ENCODE peak calls at places on chromosome 13, in four cellular contexts. D is HepG2, Q is K562, P is WTC11. R is an unnamed sample.

GRCh38 chr13:106299616-106300015 is 235.8 kb downstream of the EFNB2 start:
- DNase-seq in D (no peak), Q (no peak), P (no peak), R (no peak)

GRCh38 chr13:85816413-85816812 is 17.2 kb upstream of the SLITRK6 start:
- DNase-seq in D (no peak), Q (no peak), P (no peak), R (no peak)

GRCh38 chr13:51003642-51004041 is 94.1 kb downstream of the RNASEH2B start:
- DNase-seq in D (no peak), Q (no peak), P (no peak), R (no peak)

GRCh38 chr13:97413694-97414093 is 20.3 kb upstream of the RAP2A start:
- DNase-seq in D (no peak), Q (no peak), P (no peak), R (no peak)

GRCh38 chr13:111449041-111449440 is 128.6 kb downstream of the TEX29 start:
- DNase-seq in D (no peak), Q (no peak), P (no peak), R (no peak)

GRCh38 chr13:49400755-49401659 is 42.9 kb downstream of the CAB39L start:
- DNase-seq in D (no peak), Q (no peak), P (no peak), R (peak)

GRCh38 chr13:50909605-50910482 is at the start of gene RNASEH2B:
- DNase-seq in D (peak), Q (peak), P (peak), R (peak)

GRCh38 chr13:37648604-37649003 is 50.0 kb upstream of the POSTN start:
- DNase-seq in D (no peak), Q (no peak), P (no peak), R (no peak)

GRCh38 chr13:50215389-50215788 is 200.1 kb downstream of the KCNRG start:
- DNase-seq in D (peak), Q (no peak), P (no peak), R (no peak)

GRCh38 chr13:31045621-31046081 is 113.2 kb downstream of the TEX26 start:
- DNase-seq in D (peak), Q (peak), P (no peak), R (no peak)

GRCh38 chr13:46176756-46177155 is 5.2 kb downstream of the LCP1 start:
- DNase-seq in D (no peak), Q (no peak), P (no peak), R (no peak)

GRCh38 chr13:70856025-70856424 is 747.8 kb upstream of the KLHL1 start:
- DNase-seq in D (no peak), Q (no peak), P (no peak), R (no peak)

DNA sequence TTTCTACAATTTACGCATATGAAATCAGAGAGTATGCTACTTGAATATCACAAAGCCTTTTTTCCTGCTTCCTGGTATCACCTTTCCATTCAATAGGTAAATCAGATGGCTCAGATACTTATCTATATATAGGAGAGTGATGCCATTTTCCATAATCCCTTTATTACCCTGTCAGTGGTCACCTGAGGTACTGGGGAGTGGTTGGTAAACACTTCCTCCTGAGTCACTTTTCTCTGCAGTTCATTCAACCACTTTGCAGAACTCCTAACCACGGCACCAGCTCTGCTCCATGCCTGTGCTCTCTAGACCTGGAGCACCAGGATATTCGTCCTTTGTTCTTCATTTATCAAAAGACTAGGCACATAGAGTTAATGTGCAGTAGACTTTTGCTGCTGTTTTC is 748.5 kb upstream of the KLHL1 start:
- DNase-seq in D (no peak), Q (no peak), P (no peak), R (no peak)
- TF ChIP-seq FOXJ3 in D (no peak), Q (no peak), P (no peak), R (no peak)

GRCh38 chr13:47539317-47539716 is 461.8 kb downstream of the SUCLA2 start:
- DNase-seq in D (no peak), Q (no peak), P (no peak), R (no peak)
- TF ChIP-seq CTCF in D (no peak), Q (no peak), P (no peak), R (no peak)

DNA sequence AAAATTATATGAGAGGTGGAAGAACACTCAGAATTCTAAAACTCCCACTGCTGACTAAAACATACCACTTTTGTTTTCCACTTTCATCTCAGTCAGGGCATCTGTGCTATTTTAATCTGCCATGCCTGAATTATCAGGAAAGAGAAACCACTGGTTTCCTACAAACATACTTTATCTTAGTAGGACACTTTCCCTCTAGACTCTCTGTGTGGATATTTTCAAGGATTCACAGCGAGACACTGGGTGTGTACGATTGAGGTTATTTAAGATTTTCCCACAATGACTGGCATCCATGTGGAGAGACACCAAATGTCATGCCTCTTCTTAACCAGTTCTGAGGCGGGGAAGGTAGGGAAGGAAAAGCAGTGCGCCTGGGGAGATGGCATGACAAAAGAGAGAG is 212.2 kb downstream of the ENOX1 start:
- DNase-seq in D (no peak), Q (no peak), P (no peak), R (no peak)
- TF ChIP-seq FOXJ3 in D (no peak), Q (no peak), P (no peak), R (no peak)

GRCh38 chr13:94704347-94705080 is 7.8 kb downstream of the SOX21 start:
- DNase-seq in D (no peak), Q (no peak), P (peak), R (peak)

GRCh38 chr13:94706854-94707399 is 5.4 kb downstream of the SOX21 start:
- DNase-seq in D (no peak), Q (no peak), P (no peak), R (peak)

GRCh38 chr13:94705081-94705751 is 7.1 kb downstream of the SOX21 start:
- DNase-seq in D (no peak), Q (no peak), P (peak), R (peak)

GRCh38 chr13:94707400-94708021 is 4.8 kb downstream of the SOX21 start:
- DNase-seq in D (no peak), Q (peak), P (peak), R (peak)

GRCh38 chr13:94706101-94706853 is 6.1 kb downstream of the SOX21 start:
- DNase-seq in D (no peak), Q (no peak), P (no peak), R (no peak)
- TF ChIP-seq CTCF in D (no peak), Q (no peak), P (no peak), R (no peak)

GRCh38 chr13:88565566-88565965 is 894.4 kb downstream of the SLITRK5 start:
- DNase-seq in D (no peak), Q (no peak), P (no peak), R (peak)
- TF ChIP-seq FOXJ3 in D (no peak), Q (no peak), P (no peak), R (no peak)

GRCh38 chr13:87798536-87798935 is 127.4 kb downstream of the SLITRK5 start:
- DNase-seq in D (no peak), Q (no peak), P (no peak), R (peak)
- TF ChIP-seq CTCF in D (no peak), Q (no peak), P (no peak), R (no peak)

GRCh38 chr13:74084375-74084902 is 49.8 kb downstream of the KLF12 start:
- DNase-seq in D (no peak), Q (no peak), P (no peak), R (no peak)
- TF ChIP-seq FOXJ3 in D (no peak), Q (no peak), P (no peak), R (no peak)

R was measured in SK-N-SH.